ENCODE peak calls at places on chromosomes 2 and 18, in nine cellular contexts. T is HTR-8/SVneo, F is activated gamma-delta T cell treated with Interleukin-2 at 50 U/mL for 16 hours, L is AG09319, M is NCI-H2081, U is gastrocnemius medialis, O is NCI-H2029, Z is NCI-H1092, H is iPS DF 6.9. Q is an unnamed sample.

GRCh38 chr18:75090336-75090735 is 118.6 kb downstream of the PTGR3 start:
- DNase-seq in L (no peak), Z (no peak), U (no peak), T (no peak), M (no peak), F (no peak), H (no peak), O (no peak), Q (no peak)

GRCh38 chr2:68391099-68391498 is 26.0 kb downstream of the PLEK start:
- DNase-seq in F (no peak), L (no peak), O (no peak), U (no peak), M (no peak), H (no peak), Z (no peak), T (no peak), Q (no peak)

GRCh38 chr18:48783616-48784520 is 166.9 kb downstream of the SMAD7 start:
- DNase-seq in L (no peak), O (no peak), Z (no peak), T (no peak), H (no peak), M (no peak), U (no peak), F (no peak), Q (no peak)

GRCh38 chr2:168233166-168233565 is 14.2 kb downstream of the STK39 start:
- DNase-seq in Z (no peak), F (no peak), O (no peak), U (no peak), T (no peak), M (no peak), L (no peak), H (no peak), Q (no peak)

GRCh38 chr2:240395448-240395847 is 40.0 kb upstream of the GPC1 start:
- DNase-seq in F (no peak), M (no peak), T (no peak), L (no peak), U (no peak), O (no peak), H (no peak), Z (no peak), Q (no peak)

GRCh38 chr2:20490300-20491181 is 43.7 kb downstream of the RHOB start:
- DNase-seq in H (no peak), M (no peak), T (no peak), L (no peak), U (peak), O (no peak), Z (no peak), F (no peak), Q (peak)

GRCh38 chr18:22254088-22254487 is 84.7 kb downstream of the GATA6 start:
- DNase-seq in F (no peak), M (no peak), L (no peak), O (no peak), Z (no peak), T (no peak), U (no peak), H (no peak), Q (no peak)

GRCh38 chr2:156405586-156405985 is 30.6 kb upstream of the GPD2 start:
- DNase-seq in L (no peak), T (no peak), M (no peak), H (no peak), U (peak), O (no peak), Z (no peak), F (no peak), Q (no peak)

GRCh38 chr2:20674309-20674965 is 7.5 kb downstream of the GDF7 start:
- DNase-seq in H (no peak), M (no peak), U (no peak), L (no peak), O (no peak), F (no peak), Z (no peak), T (no peak), Q (no peak)

GRCh38 chr18:50424877-50425690 is 50.2 kb downstream of the SKA1 start:
- DNase-seq in H (no peak), Z (no peak), M (no peak), U (no peak), O (no peak), L (no peak), F (no peak), T (no peak), Q (no peak)

GRCh38 chr2:25286025-25286400 is 55.7 kb downstream of the DNMT3A start:
- DNase-seq in F (peak), Z (no peak), H (no peak), L (no peak), T (no peak), U (no peak), M (no peak), O (no peak), Q (no peak)

GRCh38 chr2:86617153-86617552 is 6.5 kb downstream of the RNF103 start:
- DNase-seq in M (no peak), F (no peak), T (no peak), O (no peak), L (no peak), U (no peak), H (no peak), Z (no peak), Q (no peak)

GRCh38 chr2:237315170-237315880 is 98.6 kb downstream of the COL6A3 start:
- DNase-seq in U (peak), T (no peak), O (no peak), Z (no peak), L (peak), M (no peak), H (no peak), F (no peak), Q (peak)

GRCh38 chr2:103986001-103986400 is 867.9 kb upstream of the POU3F3 start:
- DNase-seq in L (no peak), H (no peak), U (no peak), Z (no peak), T (no peak), F (no peak), M (no peak), O (no peak), Q (no peak)

GRCh38 chr2:189685540-189686229 is 11.2 kb downstream of the ANKAR start:
- DNase-seq in M (no peak), Z (no peak), F (no peak), U (no peak), T (no peak), O (no peak), H (no peak), L (peak), Q (peak)

GRCh38 chr2:242075683-242076082 is 206.2 kb downstream of the RTP5 start:
- DNase-seq in U (no peak), F (no peak), L (no peak), Z (peak), M (peak), O (no peak), H (no peak), T (no peak), Q (no peak)

GRCh38 chr2:237978058-237978712 is 11.4 kb downstream of the UBE2F start:
- DNase-seq in Z (no peak), H (no peak), F (no peak), T (no peak), U (no peak), L (no peak), M (no peak), O (no peak), Q (no peak)

GRCh38 chr2:237727363-237727762 is 71.2 kb upstream of the RBM44 start:
- DNase-seq in F (no peak), M (no peak), L (no peak), H (no peak), U (no peak), Z (no peak), T (no peak), O (no peak), Q (no peak)

GRCh38 chr2:149819356-149819957 is 231.9 kb upstream of the MMADHC start:
- DNase-seq in F (no peak), O (no peak), Z (no peak), T (no peak), M (no peak), U (no peak), L (no peak), H (no peak), Q (no peak)

GRCh38 chr2:148519013-148519412 is 125.5 kb upstream of the EPC2 start:
- DNase-seq in L (no peak), F (no peak), U (no peak), Z (peak), T (no peak), H (peak), M (peak), O (no peak), Q (no peak)

GRCh38 chr2:238924496-238925195 is 76.8 kb downstream of the TWIST2 start:
- DNase-seq in M (peak), T (no peak), O (no peak), L (no peak), F (no peak), U (no peak), Z (peak), H (no peak), Q (no peak)

GRCh38 chr2:11481426-11481788 is 15.4 kb upstream of the E2F6 start:
- DNase-seq in F (no peak), U (no peak), Z (no peak), H (no peak), M (no peak), O (no peak), T (no peak), L (no peak), Q (no peak)

GRCh38 chr2:150271952-150272351 is 215.5 kb downstream of the RND3 start:
- DNase-seq in T (peak), O (no peak), U (no peak), L (no peak), M (no peak), F (no peak), H (no peak), Z (no peak), Q (peak)

GRCh38 chr2:241082338-241083090 is 19.6 kb downstream of the MTERF4 start:
- DNase-seq in O (no peak), Z (no peak), T (no peak), M (no peak), U (no peak), L (no peak), H (no peak), F (no peak), Q (no peak)

GRCh38 chr18:23992119-23992940 is 22.2 kb upstream of the TTC39C start:
- DNase-seq in M (peak), L (no peak), U (no peak), T (no peak), H (no peak), Z (no peak), F (peak), O (no peak), Q (peak)

GRCh38 chr2:136108461-136108860 is 9.5 kb downstream of the CXCR4 start:
- DNase-seq in T (no peak), U (no peak), F (no peak), M (no peak), Z (no peak), H (no peak), L (no peak), O (no peak), Q (no peak)

GRCh38 chr2:37168217-37168981 is 11.6 kb upstream of the EIF2AK2 start:
- DNase-seq in O (no peak), T (peak), H (peak), L (no peak), U (no peak), M (peak), Z (no peak), F (peak), Q (peak)

GRCh38 chr2:180742809-180743208 is 237.6 kb upstream of the UBE2E3 start:
- DNase-seq in O (no peak), Z (no peak), F (no peak), T (peak), L (no peak), U (no peak), M (no peak), H (no peak), Q (peak)

GRCh38 chr18:10072659-10073309 is 159.0 kb downstream of the VAPA start:
- DNase-seq in U (no peak), L (no peak), T (no peak), Z (no peak), M (no peak), O (no peak), F (no peak), H (no peak), Q (peak)

GRCh38 chr2:195473802-195474201 is 183.2 kb upstream of the SLC39A10 start:
- DNase-seq in U (no peak), O (no peak), T (no peak), Z (no peak), L (no peak), M (no peak), F (no peak), H (no peak), Q (no peak)

GRCh38 chr2:57080035-57080434 is 896.2 kb downstream of the CCDC85A start:
- DNase-seq in U (no peak), O (no peak), L (no peak), Z (no peak), F (no peak), M (no peak), T (no peak), H (no peak), Q (no peak)

GRCh38 chr2:85796549-85797262 is 42.9 kb downstream of the ATOH8 start:
- DNase-seq in T (no peak), Z (peak), H (no peak), U (no peak), L (no peak), M (no peak), F (no peak), O (no peak), Q (no peak)

GRCh38 chr2:8535398-8535755 is 146.5 kb upstream of the ID2 start:
- DNase-seq in F (no peak), O (no peak), H (no peak), M (no peak), U (no peak), T (no peak), Z (no peak), L (no peak), Q (no peak)

GRCh38 chr18:67766930-67767329 is 250.4 kb upstream of the DSEL start:
- DNase-seq in O (no peak), L (peak), T (peak), H (no peak), Z (no peak), M (no peak), U (no peak), F (no peak), Q (peak)

GRCh38 chr2:172038604-172039003 is 38.9 kb downstream of the METAP1D start:
- DNase-seq in Z (no peak), H (no peak), U (no peak), L (peak), O (no peak), T (peak), F (no peak), M (peak), Q (no peak)